ENCODE peak calls at places on chromosomes 12 and 14, in ten cellular contexts. K is HFF-Myc, Q is AG10803, C is breast epithelium, D is right atrium auricular region, U is cardiac muscle cell, H is fibroblast of mammary gland, V is B cell, M is GM13976, S is heart left ventricle. Z is an unnamed sample.

GRCh38 chr14:68785817-68786490 is 6.9 kb downstream of the ZFP36L1 start:
- DNase-seq in K (no peak), Q (peak), C (peak), D (peak), U (no peak), H (peak), V (no peak), M (no peak), S (peak), Z (no peak)

GRCh38 chr14:94483071-94483451 is 7.1 kb upstream of the SERPINA9 start:
- DNase-seq in K (no peak), Q (no peak), C (no peak), D (no peak), U (no peak), H (no peak), V (no peak), M (no peak), S (no peak), Z (no peak)

GRCh38 chr14:37443461-37443860 is 151.6 kb downstream of the FOXA1 start:
- DNase-seq in K (peak), Q (peak), C (no peak), D (no peak), U (no peak), H (peak), V (no peak), M (no peak), S (no peak), Z (no peak)

GRCh38 chr12:31518680-31519227 is 72.2 kb downstream of the DENND5B start:
- DNase-seq in K (peak), Q (peak), C (no peak), D (no peak), U (peak), H (peak), V (no peak), M (no peak), S (no peak), Z (no peak)

GRCh38 chr12:48917857-48918537 is 7.3 kb downstream of the FKBP11 start:
- DNase-seq in K (no peak), Q (peak), C (no peak), D (no peak), U (no peak), H (no peak), V (no peak), M (no peak), S (no peak), Z (no peak)

GRCh38 chr12:63163542-63163941 is 12.5 kb upstream of the AVPR1A start:
- DNase-seq in K (no peak), Q (no peak), C (no peak), D (no peak), U (no peak), H (no peak), V (no peak), M (no peak), S (no peak), Z (no peak)

GRCh38 chr14:76126066-76126465 is 25.7 kb upstream of the GPATCH2L start:
- DNase-seq in K (no peak), Q (no peak), C (no peak), D (no peak), U (no peak), H (no peak), V (no peak), M (no peak), S (no peak), Z (no peak)

GRCh38 chr14:75281691-75282000 is 3.0 kb downstream of the FOS start:
- DNase-seq in K (no peak), Q (no peak), C (no peak), D (no peak), U (no peak), H (no peak), V (no peak), M (no peak), S (no peak), Z (no peak)

GRCh38 chr12:126994599-126994998 is 1272.4 kb upstream of the TMEM132C start:
- DNase-seq in K (no peak), Q (no peak), C (no peak), D (no peak), U (no peak), H (no peak), V (no peak), M (no peak), S (no peak), Z (no peak)

GRCh38 chr12:6696690-6697583 is 3.7 kb downstream of the PIANP start:
- DNase-seq in K (no peak), Q (no peak), C (no peak), D (no peak), U (no peak), H (no peak), V (peak), M (peak), S (no peak), Z (no peak)

GRCh38 chr12:113152835-113153814 is 3.6 kb downstream of the CFAP73 start:
- DNase-seq in K (no peak), Q (peak), C (peak), D (peak), U (peak), H (peak), V (peak), M (peak), S (peak), Z (peak)

GRCh38 chr12:30134229-30134628 is 350.5 kb upstream of the TMTC1 start:
- DNase-seq in K (no peak), Q (no peak), C (no peak), D (no peak), U (peak), H (no peak), V (no peak), M (no peak), S (no peak), Z (no peak)
- TF ChIP-seq CTCF in K (no peak), Q (no peak), C (no peak), D (no peak), U (no peak), H (no peak), V (no peak), M (no peak), S (no peak), Z (no peak)

GRCh38 chr12:59715434-59715833 is 119.6 kb downstream of the SLC16A7 start:
- DNase-seq in K (no peak), Q (no peak), C (no peak), D (no peak), U (no peak), H (no peak), V (no peak), M (no peak), S (no peak), Z (no peak)
- TF ChIP-seq CTCF in K (no peak), Q (no peak), C (no peak), D (no peak), U (no peak), H (no peak), V (no peak), M (no peak), S (no peak), Z (no peak)

DNA sequence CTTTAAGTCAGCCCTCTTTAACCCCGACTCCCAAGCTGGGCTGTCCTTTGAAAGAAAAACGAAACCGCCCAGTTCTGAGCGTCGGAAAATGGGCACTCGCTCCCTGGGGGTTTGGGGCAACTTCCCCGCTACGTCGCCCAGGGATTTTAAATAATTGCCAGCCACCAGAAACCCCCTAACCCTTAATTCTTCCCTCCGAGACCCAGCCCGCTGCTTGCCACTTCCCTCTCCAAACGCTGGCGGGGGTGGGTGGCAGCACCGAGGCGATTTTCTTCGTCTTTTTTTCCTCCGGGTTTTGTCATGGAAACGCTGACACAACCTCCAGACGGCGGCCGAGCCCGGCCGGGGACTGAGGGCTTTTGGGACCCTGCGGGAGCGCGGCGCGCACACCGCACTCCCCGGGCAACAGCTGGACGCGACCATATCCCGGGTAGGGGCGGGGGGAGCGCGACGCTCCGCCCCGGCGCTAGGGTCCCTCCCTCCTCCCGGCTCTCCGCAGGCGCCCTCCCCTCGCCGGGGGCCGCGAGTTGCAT is at the start of gene CHST11:
- DNase-seq in K (peak), Q (peak), C (peak), D (peak), U (peak), H (peak), V (peak), M (peak), S (peak), Z (peak)
- TF ChIP-seq CTCF in K (peak), Q (peak), C (no peak), D (no peak), U (peak), H (peak), V (peak), M (no peak), S (no peak), Z (no peak)

GRCh38 chr12:57175428-57176138 is 28.2 kb upstream of the LRP1-AS start:
- DNase-seq in K (no peak), Q (peak), C (peak), D (peak), U (peak), H (peak), V (no peak), M (peak), S (peak), Z (peak)
- TF ChIP-seq CTCF in K (peak), Q (peak), C (peak), D (peak), U (peak), H (peak), V (peak), M (peak), S (peak), Z (peak)

GRCh38 chr14:52400846-52401245 is 86.7 kb downstream of the PTGER2 start:
- DNase-seq in K (no peak), Q (no peak), C (no peak), D (no peak), U (no peak), H (no peak), V (no peak), M (no peak), S (no peak), Z (no peak)
- TF ChIP-seq CTCF in K (no peak), Q (no peak), C (no peak), D (no peak), U (no peak), H (no peak), V (no peak), M (no peak), S (no peak), Z (no peak)

DNA sequence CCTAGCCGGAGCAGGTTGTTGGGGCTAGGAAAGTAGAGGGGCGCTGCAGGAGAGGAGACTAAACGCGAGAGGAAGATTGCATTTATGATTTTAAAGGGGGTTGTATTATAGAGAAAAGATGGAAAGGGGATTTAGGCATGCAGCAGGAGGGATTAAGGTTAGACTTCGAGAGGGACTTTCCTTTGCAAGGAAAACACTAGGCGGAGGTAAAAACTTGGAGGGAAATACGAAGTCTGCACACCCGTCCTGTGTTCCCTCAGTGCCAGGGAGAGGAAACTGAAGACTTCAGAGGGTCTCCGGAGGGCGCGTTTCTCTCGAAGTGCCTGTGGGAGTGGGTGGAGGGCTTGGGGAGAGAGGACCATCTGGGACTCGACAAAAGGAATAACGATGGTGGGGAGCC is 433 bp upstream of the PPP1R1A start:
- DNase-seq in K (no peak), Q (no peak), C (no peak), D (no peak), U (no peak), H (no peak), V (no peak), M (no peak), S (no peak), Z (no peak)
- TF ChIP-seq CTCF in K (no peak), Q (no peak), C (no peak), D (no peak), U (no peak), H (no peak), V (no peak), M (no peak), S (no peak), Z (no peak)

DNA sequence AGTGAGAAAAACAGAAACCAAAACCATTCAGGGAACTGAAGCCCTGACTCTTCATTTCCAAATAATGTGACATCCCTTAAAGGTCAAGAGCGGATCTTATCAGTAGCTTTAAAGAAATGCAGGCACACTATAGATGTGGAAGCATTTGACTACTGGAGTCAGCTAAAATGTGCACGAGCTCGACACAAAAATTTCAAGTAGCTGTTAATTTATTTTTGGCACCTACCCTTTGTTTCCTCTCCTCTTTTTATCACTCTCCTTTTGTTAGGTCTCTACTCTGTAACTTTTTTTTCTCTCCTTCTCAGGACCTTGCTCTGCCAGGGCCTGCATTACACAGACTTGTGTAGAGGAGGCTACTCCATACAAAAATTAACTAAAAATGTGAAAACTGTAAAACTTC is 58.3 kb downstream of the FGD6 start:
- DNase-seq in K (no peak), Q (no peak), C (no peak), D (no peak), U (peak), H (no peak), V (no peak), M (no peak), S (no peak), Z (no peak)
- TF ChIP-seq CTCF in K (no peak), Q (no peak), C (no peak), D (no peak), U (no peak), H (no peak), V (no peak), M (no peak), S (no peak), Z (no peak)

GRCh38 chr12:124122722-124123121 is 149.7 kb downstream of the ZNF664 start:
- DNase-seq in K (no peak), Q (no peak), C (no peak), D (no peak), U (no peak), H (no peak), V (no peak), M (no peak), S (no peak), Z (no peak)

GRCh38 chr12:124125472-124125871 is 152.5 kb downstream of the ZNF664 start:
- DNase-seq in K (no peak), Q (no peak), C (no peak), D (no peak), U (no peak), H (no peak), V (no peak), M (peak), S (no peak), Z (peak)

GRCh38 chr12:124123432-124124015 is 150.5 kb downstream of the ZNF664 start:
- DNase-seq in K (no peak), Q (no peak), C (no peak), D (no peak), U (no peak), H (no peak), V (no peak), M (no peak), S (no peak), Z (no peak)

GRCh38 chr12:124115976-124116690 is 143.1 kb downstream of the ZNF664 start:
- DNase-seq in K (no peak), Q (no peak), C (no peak), D (no peak), U (no peak), H (no peak), V (no peak), M (no peak), S (no peak), Z (no peak)

GRCh38 chr12:124120718-124121117 is 147.7 kb downstream of the ZNF664 start:
- DNase-seq in K (no peak), Q (no peak), C (no peak), D (no peak), U (no peak), H (no peak), V (no peak), M (no peak), S (no peak), Z (no peak)
- TF ChIP-seq CTCF in K (no peak), Q (no peak), C (no peak), D (no peak), U (no peak), H (no peak), V (no peak), M (no peak), S (no peak), Z (no peak)

GRCh38 chr14:71206766-71207371 is 299.6 kb downstream of the PCNX1 start:
- DNase-seq in K (peak), Q (peak), C (peak), D (peak), U (no peak), H (peak), V (no peak), M (no peak), S (peak), Z (no peak)

GRCh38 chr14:71209888-71210287 is 302.6 kb downstream of the PCNX1 start:
- DNase-seq in K (peak), Q (peak), C (no peak), D (no peak), U (no peak), H (no peak), V (no peak), M (no peak), S (no peak), Z (no peak)

GRCh38 chr14:71212093-71212492 is 304.8 kb downstream of the PCNX1 start:
- DNase-seq in K (no peak), Q (no peak), C (no peak), D (no peak), U (no peak), H (no peak), V (no peak), M (no peak), S (no peak), Z (no peak)

GRCh38 chr14:71206123-71206522 is 298.9 kb downstream of the PCNX1 start:
- DNase-seq in K (no peak), Q (no peak), C (no peak), D (no peak), U (no peak), H (no peak), V (no peak), M (no peak), S (no peak), Z (no peak)

GRCh38 chr14:71208702-71209357 is 301.6 kb downstream of the PCNX1 start:
- DNase-seq in K (no peak), Q (no peak), C (no peak), D (no peak), U (no peak), H (no peak), V (no peak), M (no peak), S (no peak), Z (no peak)
- TF ChIP-seq CTCF in K (peak), Q (no peak), C (no peak), D (no peak), U (no peak), H (peak), V (no peak), M (no peak), S (no peak), Z (no peak)